ENCODE peak calls at places on chromosomes 4 and X, in four cellular contexts. One of them, this sample, is unnamed.

GRCh38 chr4:77538144-77538543 is 67.5 kb upstream of the CXCL13 start:
- DNase-seq in body of pancreas: no peak
- DNase-seq in RWPE2: no peak
- DNase-seq in aorta: no peak
- DNase-seq in this sample: no peak

GRCh38 chr4:7005571-7005970 is 37.6 kb upstream of the TADA2B start:
- DNase-seq in body of pancreas: no peak
- DNase-seq in RWPE2: no peak
- DNase-seq in aorta: peak
- DNase-seq in this sample: no peak

GRCh38 chr4:147407261-147408045 is 73.4 kb upstream of the EDNRA start:
- DNase-seq in body of pancreas: no peak
- DNase-seq in RWPE2: no peak
- DNase-seq in aorta: no peak
- DNase-seq in this sample: no peak

GRCh38 chr4:176547005-176547404 is 227.2 kb downstream of the SPCS3 start:
- DNase-seq in body of pancreas: no peak
- DNase-seq in RWPE2: no peak
- DNase-seq in aorta: no peak
- DNase-seq in this sample: no peak

GRCh38 chrX:41047878-41048534 is 37.2 kb upstream of the USP9X start:
- DNase-seq in body of pancreas: no peak
- DNase-seq in RWPE2: no peak
- DNase-seq in aorta: no peak
- DNase-seq in this sample: no peak

GRCh38 chrX:119343856-119344255 is 55.3 kb upstream of the SLC25A43 start:
- DNase-seq in body of pancreas: no peak
- DNase-seq in RWPE2: no peak
- DNase-seq in aorta: no peak
- DNase-seq in this sample: no peak

GRCh38 chr4:3611778-3612177 is 79.6 kb upstream of the LRPAP1 start:
- DNase-seq in body of pancreas: no peak
- DNase-seq in RWPE2: no peak
- DNase-seq in aorta: no peak
- DNase-seq in this sample: no peak

GRCh38 chr4:52659722-52660261 is 691 bp upstream of the USP46 start:
- DNase-seq in body of pancreas: peak
- DNase-seq in RWPE2: no peak
- DNase-seq in aorta: peak
- DNase-seq in this sample: peak

GRCh38 chr4:7788687-7789425 is 150.8 kb downstream of the AFAP1 start:
- DNase-seq in body of pancreas: no peak
- DNase-seq in RWPE2: peak
- DNase-seq in aorta: no peak
- DNase-seq in this sample: peak

GRCh38 chr4:122803788-122804208 is 22.8 kb upstream of the FGF2 start:
- DNase-seq in body of pancreas: no peak
- DNase-seq in RWPE2: no peak
- DNase-seq in aorta: no peak
- DNase-seq in this sample: no peak

GRCh38 chr4:84894621-84895020 is 71.9 kb downstream of the WDFY3 start:
- DNase-seq in body of pancreas: no peak
- DNase-seq in RWPE2: no peak
- DNase-seq in aorta: no peak
- DNase-seq in this sample: no peak

GRCh38 chr4:121706595-121707021 is 9.8 kb upstream of the ANXA5 start:
- DNase-seq in body of pancreas: no peak
- DNase-seq in RWPE2: no peak
- DNase-seq in aorta: no peak
- DNase-seq in this sample: no peak

GRCh38 chr4:54050214-54050904 is 14.0 kb downstream of the CHIC2 start:
- DNase-seq in body of pancreas: no peak
- DNase-seq in RWPE2: no peak
- DNase-seq in aorta: no peak
- DNase-seq in this sample: no peak

GRCh38 chr4:54056360-54056759 is 8.0 kb downstream of the CHIC2 start:
- DNase-seq in body of pancreas: no peak
- DNase-seq in RWPE2: no peak
- DNase-seq in aorta: no peak
- DNase-seq in this sample: no peak

GRCh38 chr4:54058171-54058570 is 6.2 kb downstream of the CHIC2 start:
- DNase-seq in body of pancreas: no peak
- DNase-seq in RWPE2: no peak
- DNase-seq in aorta: no peak
- DNase-seq in this sample: no peak

GRCh38 chr4:54054501-54054900 is 9.9 kb downstream of the CHIC2 start:
- DNase-seq in body of pancreas: no peak
- DNase-seq in RWPE2: no peak
- DNase-seq in aorta: no peak
- DNase-seq in this sample: no peak

DNA sequence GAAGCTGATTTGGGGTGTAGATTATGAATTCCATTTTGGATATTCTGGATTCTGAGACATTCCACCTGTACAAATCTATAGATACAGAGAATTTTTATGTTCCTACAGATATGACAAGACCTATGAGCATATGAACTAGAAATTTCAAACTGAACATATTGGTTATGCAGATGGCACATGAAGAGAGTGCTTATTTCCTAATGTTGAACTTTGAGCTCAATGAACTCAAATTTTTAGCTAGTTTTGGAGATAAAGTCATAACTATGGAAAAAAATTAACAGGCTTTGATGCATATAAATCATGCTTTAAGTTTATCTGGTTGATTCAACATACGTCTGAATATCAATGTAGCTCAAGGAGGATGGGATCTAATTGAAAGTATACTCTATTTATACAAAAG is 8.9 kb downstream of the CHIC2 start:
- DNase-seq in body of pancreas: no peak
- DNase-seq in RWPE2: no peak
- DNase-seq in aorta: no peak
- DNase-seq in this sample: no peak
- H3K4me3 ChIP-seq in body of pancreas: no peak
- H3K4me3 ChIP-seq in RWPE2: no peak
- H3K4me3 ChIP-seq in aorta: no peak
- H3K4me3 ChIP-seq in this sample: no peak

DNA sequence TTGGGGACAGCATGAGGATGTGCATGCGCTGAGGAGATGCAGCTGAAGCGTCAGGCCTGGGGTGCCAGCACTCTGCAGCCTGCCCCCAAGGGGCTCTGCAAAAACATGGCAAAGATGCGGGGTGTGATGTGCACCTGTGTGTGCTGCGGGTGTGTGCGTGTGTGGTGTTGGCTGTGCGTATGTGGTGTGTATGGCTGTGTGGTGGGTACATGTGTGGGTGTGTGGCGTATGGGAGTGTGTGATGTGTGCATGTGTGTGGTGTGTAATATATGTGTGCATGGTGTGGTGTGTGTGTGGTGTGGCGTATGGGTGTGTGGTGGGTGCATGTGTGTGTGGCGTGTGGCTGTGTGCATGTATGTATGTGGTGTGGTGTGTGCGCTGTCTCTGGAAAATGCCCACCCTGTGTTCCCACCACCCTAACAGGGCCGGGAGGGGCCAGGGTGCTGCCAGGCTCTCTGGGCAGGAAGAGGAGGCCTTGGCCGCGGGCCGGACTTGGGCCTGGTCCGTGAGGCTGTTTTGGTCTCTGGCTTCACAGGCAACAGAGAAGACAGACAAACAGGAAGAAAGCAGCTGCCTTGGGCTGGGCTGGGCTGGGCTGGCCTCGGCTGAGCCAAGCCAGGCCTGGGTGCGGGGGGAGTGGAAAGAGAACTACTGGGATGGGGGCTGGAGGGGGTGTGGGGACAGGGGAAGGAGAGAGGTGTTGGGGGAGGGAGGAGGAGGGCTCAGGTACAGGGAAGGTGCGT is 1.1 kb upstream of the AVPR2 start:
- DNase-seq in body of pancreas: no peak
- DNase-seq in RWPE2: peak
- DNase-seq in aorta: peak
- DNase-seq in this sample: peak
- H3K27ac ChIP-seq in body of pancreas: no peak
- H3K27ac ChIP-seq in RWPE2: no peak
- H3K27ac ChIP-seq in aorta: no peak
- H3K27ac ChIP-seq in this sample: no peak

DNA sequence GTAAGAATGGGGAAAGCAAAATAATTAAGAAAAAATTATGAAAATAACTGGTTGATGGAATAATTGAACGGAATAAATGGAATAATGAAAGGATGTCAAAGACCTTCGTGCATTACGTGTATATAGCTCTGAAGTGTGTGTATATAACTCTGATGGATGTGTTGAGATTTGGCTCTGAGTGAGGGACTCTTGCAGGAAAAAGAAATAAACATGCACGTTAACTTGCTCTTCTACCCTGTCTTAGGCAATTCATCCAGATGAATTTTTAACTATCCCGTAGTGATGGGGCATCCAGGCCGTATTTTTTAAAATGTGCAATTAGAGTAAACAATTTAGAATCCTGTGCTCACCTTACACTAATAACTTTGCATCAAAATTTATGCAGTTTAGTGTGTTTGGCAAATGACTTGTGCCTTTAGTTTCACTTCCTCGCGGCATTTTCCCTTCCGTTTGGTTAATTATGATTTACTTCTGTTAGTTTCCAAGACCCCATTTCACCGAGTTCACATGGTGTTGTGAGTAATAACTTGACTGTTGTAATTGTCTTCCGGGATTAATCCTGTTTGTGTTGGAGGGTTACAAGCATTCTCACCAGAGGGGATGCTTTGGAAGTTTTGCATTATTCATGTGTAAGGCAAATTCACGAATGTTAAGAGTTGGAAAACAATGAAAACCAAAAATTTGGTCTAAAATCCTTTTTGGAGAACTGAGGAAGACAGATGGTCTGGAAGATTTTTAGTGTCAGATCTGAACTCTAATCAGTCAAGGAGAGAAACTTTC is 256.5 kb upstream of the FAT1 start:
- DNase-seq in body of pancreas: no peak
- DNase-seq in RWPE2: no peak
- DNase-seq in aorta: no peak
- DNase-seq in this sample: no peak
- H3K4me3 ChIP-seq in body of pancreas: no peak
- H3K4me3 ChIP-seq in RWPE2: no peak
- H3K4me3 ChIP-seq in aorta: peak
- H3K4me3 ChIP-seq in this sample: no peak

DNA sequence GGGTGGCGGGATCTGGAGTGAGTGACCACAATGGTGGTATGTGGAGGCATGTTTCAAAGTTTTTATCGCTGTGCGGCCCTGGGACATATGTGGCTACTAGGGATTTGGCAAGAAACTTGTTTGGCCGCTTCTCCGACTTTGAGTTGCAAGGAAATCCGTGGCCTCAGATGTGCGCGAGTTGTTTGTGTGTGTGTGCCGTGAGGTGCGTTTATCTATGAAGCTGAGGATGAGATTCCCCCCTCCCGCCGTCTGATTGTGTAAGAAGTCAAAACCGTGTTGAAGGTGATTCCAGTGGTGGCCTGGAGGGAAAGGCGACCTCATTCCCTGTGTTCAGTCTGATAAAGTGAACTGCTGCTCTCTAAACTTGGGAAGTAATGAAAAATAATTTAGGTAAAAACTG is 1.5 kb downstream of the JADE3 start:
- DNase-seq in body of pancreas: peak
- DNase-seq in RWPE2: no peak
- DNase-seq in aorta: no peak
- DNase-seq in this sample: no peak
- H3K27ac ChIP-seq in body of pancreas: peak
- H3K27ac ChIP-seq in RWPE2: no peak
- H3K27ac ChIP-seq in aorta: no peak
- H3K27ac ChIP-seq in this sample: no peak

GRCh38 chrX:100636321-100636991 is at the start of gene TSPAN6:
- DNase-seq in body of pancreas: peak
- DNase-seq in RWPE2: peak
- DNase-seq in aorta: peak
- DNase-seq in this sample: peak
- H3K4me3 ChIP-seq in body of pancreas: peak
- H3K4me3 ChIP-seq in RWPE2: peak
- H3K4me3 ChIP-seq in aorta: peak
- H3K4me3 ChIP-seq in this sample: peak

GRCh38 chr4:148850257-148850995 is 408.2 kb upstream of the NR3C2 start:
- DNase-seq in body of pancreas: peak
- DNase-seq in RWPE2: no peak
- DNase-seq in aorta: no peak
- DNase-seq in this sample: no peak
- H3K27ac ChIP-seq in body of pancreas: peak
- H3K27ac ChIP-seq in RWPE2: no peak
- H3K27ac ChIP-seq in aorta: no peak
- H3K27ac ChIP-seq in this sample: no peak

GRCh38 chr4:183441276-183441675 is 3.2 kb upstream of the CDKN2AIP start:
- DNase-seq in body of pancreas: no peak
- DNase-seq in RWPE2: no peak
- DNase-seq in aorta: no peak
- DNase-seq in this sample: no peak

GRCh38 chr4:183436417-183436816 is 8.0 kb upstream of the CDKN2AIP start:
- DNase-seq in body of pancreas: no peak
- DNase-seq in RWPE2: no peak
- DNase-seq in aorta: no peak
- DNase-seq in this sample: no peak

GRCh38 chr4:183437452-183437851 is 7.0 kb upstream of the CDKN2AIP start:
- DNase-seq in body of pancreas: no peak
- DNase-seq in RWPE2: no peak
- DNase-seq in aorta: no peak
- DNase-seq in this sample: no peak

GRCh38 chr4:183435803-183436202 is 8.6 kb upstream of the CDKN2AIP start:
- DNase-seq in body of pancreas: no peak
- DNase-seq in RWPE2: no peak
- DNase-seq in aorta: no peak
- DNase-seq in this sample: no peak

DNA sequence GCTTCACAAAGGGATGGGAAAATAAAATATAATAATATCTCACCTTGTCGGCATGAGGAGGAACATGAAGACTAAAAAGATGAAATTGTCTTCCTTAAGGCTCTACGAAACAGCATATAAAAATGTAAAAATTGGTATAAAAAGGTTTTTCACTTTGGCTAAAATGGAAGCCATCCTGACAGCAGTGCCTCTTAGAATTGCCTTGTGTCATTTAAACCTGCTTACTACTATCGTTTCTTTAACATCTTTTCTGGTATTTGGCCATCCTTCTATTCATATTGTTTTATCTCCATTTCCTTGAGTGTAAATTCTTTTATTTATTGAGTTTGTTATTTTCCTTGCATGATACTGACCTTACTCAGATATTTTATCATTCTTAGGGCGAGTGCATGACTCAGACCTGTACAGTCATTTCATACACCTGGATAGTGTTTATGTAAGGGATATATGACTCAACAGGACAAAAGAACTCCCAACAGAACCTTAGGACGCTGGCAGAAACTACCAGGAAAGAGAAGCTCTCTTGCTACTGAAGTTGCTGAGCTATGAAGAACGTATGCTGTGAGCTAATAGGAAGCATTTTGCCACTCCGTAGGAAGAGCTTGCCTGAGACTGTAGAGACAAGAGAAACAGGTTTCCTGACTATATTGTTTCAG is 5.8 kb upstream of the CDKN2AIP start:
- DNase-seq in body of pancreas: peak
- DNase-seq in RWPE2: no peak
- DNase-seq in aorta: no peak
- DNase-seq in this sample: no peak
- H3K4me3 ChIP-seq in body of pancreas: no peak
- H3K4me3 ChIP-seq in RWPE2: no peak
- H3K4me3 ChIP-seq in aorta: no peak
- H3K4me3 ChIP-seq in this sample: no peak

GRCh38 chr4:26289421-26289820 is 31.4 kb upstream of the RBPJ start:
- DNase-seq in body of pancreas: no peak
- DNase-seq in RWPE2: no peak
- DNase-seq in aorta: no peak
- DNase-seq in this sample: no peak
- H3K27ac ChIP-seq in body of pancreas: no peak
- H3K27ac ChIP-seq in RWPE2: no peak
- H3K27ac ChIP-seq in aorta: no peak
- H3K27ac ChIP-seq in this sample: no peak

This sample was measured in tibial artery.